ENCODE peak calls at places on chromosomes 2 and 18, in nine cellular contexts. E, O, S, N, Q, R, B, U and P are unnamed samples.

GRCh38 chr2:234368861-234369261 is 128.0 kb downstream of the ARL4C start:
- DNase-seq in N (no peak), R (no peak), Q (no peak), O (no peak), U (no peak), E (no peak), S (peak; percentile 53), B (peak; percentile 77), P (no peak)

GRCh38 chr2:25323042-25323514 is 18.6 kb downstream of the DNMT3A start:
- DNase-seq in O (no peak), B (no peak), S (no peak), U (no peak), Q (peak; percentile 77), E (no peak), N (peak; percentile 84), R (no peak), P (no peak)

GRCh38 chr18:75041586-75041985 is 167.4 kb downstream of the PTGR3 start:
- DNase-seq in U (no peak), S (peak; percentile 15), E (peak; percentile 23), N (no peak), Q (peak; percentile 52), B (peak; percentile 30), R (no peak), O (no peak), P (no peak)

GRCh38 chr2:212523756-212524155 is 14.8 kb downstream of the ERBB4 start:
- DNase-seq in Q (no peak), B (no peak), E (no peak), N (no peak), U (no peak), R (no peak), O (no peak), S (no peak), P (no peak)

GRCh38 chr2:231339318-231339717 is 56.2 kb upstream of the B3GNT7 start:
- DNase-seq in S (no peak), R (no peak), B (no peak), O (peak; percentile 23), E (no peak), U (no peak), Q (no peak), N (no peak), P (peak; percentile 62)

GRCh38 chr2:23135481-23136100 is 249.4 kb upstream of the KLHL29 start:
- DNase-seq in B (no peak), S (no peak), E (no peak), O (no peak), N (no peak), Q (peak; percentile 41), R (no peak), U (no peak), P (no peak)

GRCh38 chr2:26849056-26850001 is 1.4 kb downstream of the DPYSL5 start:
- DNase-seq in B (no peak), R (no peak), Q (peak; percentile 82), O (no peak), E (no peak), S (no peak), N (peak; percentile 22), U (peak; percentile 85), P (no peak)

GRCh38 chr2:153667475-153667874 is 188.9 kb upstream of the RPRM start:
- DNase-seq in N (no peak), R (no peak), E (no peak), B (no peak), O (no peak), Q (no peak), S (no peak), U (no peak), P (no peak)

GRCh38 chr2:241975593-241976284 is 106.2 kb downstream of the RTP5 start:
- DNase-seq in O (peak; percentile 42), E (no peak), Q (no peak), N (no peak), U (no peak), R (no peak), S (no peak), B (no peak), P (no peak)

GRCh38 chr18:38301621-38302020 is 736.0 kb upstream of the CELF4 start:
- DNase-seq in N (no peak), S (no peak), U (no peak), Q (no peak), B (no peak), O (no peak), E (no peak), R (no peak), P (no peak)

GRCh38 chr18:28189400-28190239 is 12.7 kb upstream of the CDH2 start:
- DNase-seq in U (peak; percentile 25), R (peak; percentile 5), E (peak; percentile 23), S (no peak), O (peak; percentile 54), Q (peak; percentile 89), N (peak; percentile 38), B (no peak), P (peak; percentile 32)

GRCh38 chr2:33268246-33268831 is 208.1 kb upstream of the RASGRP3 start:
- DNase-seq in U (no peak), N (no peak), Q (no peak), O (no peak), B (no peak), E (no peak), S (no peak), R (no peak), P (no peak)

GRCh38 chr2:196170202-196170680 is 1.1 kb downstream of the STK17B start:
- DNase-seq in B (peak; percentile 61), S (peak; percentile 10), N (peak; percentile 23), E (no peak), O (peak; percentile 28), U (peak; percentile 36), Q (peak; percentile 20), R (no peak), P (peak; percentile 72)

GRCh38 chr18:55319517-55319905 is 268.5 kb downstream of the TCF4 start:
- DNase-seq in N (no peak), Q (no peak), R (no peak), O (no peak), S (no peak), U (no peak), E (no peak), B (no peak), P (no peak)

GRCh38 chr2:120613742-120614481 is 121.8 kb upstream of the GLI2 start:
- DNase-seq in E (no peak), N (no peak), O (no peak), U (no peak), R (no peak), Q (no peak), S (no peak), B (no peak), P (no peak)

GRCh38 chr18:905307-905947 is 756 bp downstream of the ADCYAP1 start:
- DNase-seq in Q (peak; percentile 42), B (no peak), S (no peak), O (no peak), E (no peak), R (no peak), U (peak; percentile 38), N (no peak), P (no peak)

GRCh38 chr18:9260388-9261380 is 73.9 kb upstream of the TWSG1 start:
- DNase-seq in N (no peak), U (no peak), S (no peak), E (no peak), Q (no peak), B (no peak), R (no peak), O (no peak), P (no peak)
- TF ChIP-seq REST in N (no peak), U (no peak), S (no peak), E (no peak), Q (no peak), B (no peak), R (no peak), O (no peak), P (no peak)

DNA sequence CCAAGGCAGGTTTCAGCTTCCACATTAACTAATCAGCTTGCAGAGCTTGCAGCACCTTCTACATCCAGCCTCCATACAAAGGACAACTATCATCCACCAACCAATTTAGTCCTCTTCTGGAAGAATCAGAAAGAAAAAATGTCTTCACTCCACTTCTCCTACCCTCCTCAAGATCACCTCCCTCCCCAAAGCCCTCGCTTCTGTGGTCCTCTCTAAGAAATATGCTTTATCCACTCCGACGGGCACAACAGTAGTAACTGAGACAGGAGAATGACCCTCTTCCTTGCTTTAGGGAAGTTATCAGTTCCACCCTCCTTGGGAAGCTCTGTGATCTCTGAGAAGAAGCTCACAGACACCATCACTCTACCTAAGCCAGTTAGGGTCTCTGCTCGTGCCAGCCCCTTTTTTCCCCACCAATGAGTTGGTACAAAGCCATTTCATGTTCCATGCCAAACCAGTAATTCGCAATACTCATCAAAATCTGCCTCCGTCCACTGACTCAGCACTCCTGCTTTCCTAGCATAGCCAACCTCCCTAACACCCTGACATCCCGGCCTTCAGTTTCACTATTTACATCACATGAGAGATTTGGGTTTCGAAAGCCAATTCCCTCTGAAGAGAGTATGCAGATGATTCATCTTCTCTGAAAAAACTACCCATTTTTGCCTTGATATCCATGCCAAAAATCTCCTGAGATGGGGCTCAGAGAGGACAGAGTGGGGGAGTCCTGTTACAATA is 114.1 kb upstream of the PKDCC start:
- DNase-seq in B (no peak), E (no peak), S (peak; percentile 79), U (no peak), Q (no peak), N (no peak), O (no peak), R (no peak), P (no peak)
- TF ChIP-seq REST in B (no peak), E (no peak), S (no peak), U (no peak), Q (no peak), N (no peak), O (no peak), R (no peak), P (no peak)

DNA sequence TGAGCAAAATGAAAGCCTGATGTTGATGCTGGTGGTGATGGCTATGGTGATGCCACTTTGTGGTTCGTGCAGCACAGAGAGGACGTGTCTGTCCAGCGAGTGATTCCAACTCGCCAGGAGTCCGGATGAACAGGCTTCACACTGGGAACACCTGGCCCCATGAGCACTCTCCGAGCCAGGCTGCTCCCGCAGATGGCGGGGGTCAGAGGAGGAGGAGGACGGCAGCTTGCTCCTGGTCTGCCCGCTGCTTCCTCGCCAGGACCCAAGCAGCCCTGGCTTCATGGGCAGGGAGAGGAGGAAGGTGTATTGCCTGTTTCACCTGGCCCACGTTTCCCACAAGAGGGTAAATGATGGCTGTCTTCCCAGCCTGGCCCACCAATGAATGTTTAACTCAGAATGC is 121.6 kb downstream of the MTCL1 start:
- DNase-seq in O (no peak), Q (no peak), B (no peak), U (no peak), S (no peak), E (no peak), N (no peak), R (no peak), P (no peak)
- TF ChIP-seq REST in O (no peak), Q (no peak), B (no peak), U (no peak), S (no peak), E (no peak), N (no peak), R (no peak), P (no peak)

DNA sequence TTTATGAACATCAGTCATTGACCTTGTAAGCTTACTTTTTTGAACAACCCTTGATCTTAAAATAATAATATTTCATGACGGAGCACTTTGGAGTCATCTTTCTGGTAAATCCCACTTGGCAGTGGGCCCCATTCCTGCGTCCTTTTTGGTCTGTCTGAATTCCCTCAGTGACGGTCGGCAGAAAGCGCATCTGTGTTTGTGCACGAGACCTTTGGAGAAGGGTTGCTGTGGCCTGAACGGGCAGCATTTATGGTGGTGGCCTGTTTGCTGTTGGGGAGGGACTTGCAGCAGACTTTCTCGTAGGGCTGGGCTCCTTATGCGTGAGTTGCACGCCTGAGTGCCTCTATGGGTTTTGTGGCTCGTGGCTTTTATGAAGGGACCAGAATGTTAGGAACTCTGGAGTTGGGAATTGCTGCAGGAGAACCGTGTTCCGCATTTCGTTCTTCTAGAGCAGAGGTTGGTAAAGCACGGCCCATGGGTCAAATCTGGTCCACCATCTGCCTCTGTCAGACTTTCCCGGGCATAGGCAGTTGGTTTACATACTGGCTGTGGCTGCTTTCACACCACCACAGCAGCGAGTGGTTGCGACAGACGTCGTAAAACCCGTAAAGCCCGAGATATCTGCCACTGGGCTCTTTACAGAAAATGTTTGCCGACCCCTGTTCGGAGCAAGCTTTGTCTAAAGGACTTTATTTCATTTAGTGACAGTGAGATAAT is 30.8 kb downstream of the LPIN1 start:
- DNase-seq in S (no peak), O (no peak), E (no peak), B (no peak), Q (no peak), U (no peak), N (no peak), R (no peak), P (no peak)
- TF ChIP-seq REST in S (no peak), O (no peak), E (no peak), B (no peak), Q (no peak), U (no peak), N (no peak), R (no peak), P (no peak)